ENCODE peak calls at places on chromosomes 11 and 22, in ten cellular contexts. One of them, this sample, is unnamed.

GRCh38 chr22:36764060-36764459 is 11.9 kb downstream of the IFT27 start:
- DNase-seq in Caco-2: no peak
- DNase-seq in CD4-positive, CD25-positive, alpha-beta regulatory T cell: no peak
- DNase-seq in anterior cingulate cortex: no peak
- DNase-seq in GM20000: no peak
- DNase-seq in stimulated activated CD4-positive, alpha-beta T cell treated with anti-CD3 and anti-CD28 coated beads, Interleukin-2, amount 100 ng/mL, for 48 hours: no peak
- DNase-seq in activated naive CD4-positive, alpha-beta T cell: no peak
- DNase-seq in fibroblast of the conjunctiva: no peak
- DNase-seq in GM13976: no peak
- DNase-seq in progenitor cell of endocrine pancreas: no peak
- DNase-seq in this sample: no peak

GRCh38 chr22:41929158-41929896 is 2.7 kb upstream of the TNFRSF13C start:
- DNase-seq in CD4-positive, CD25-positive, alpha-beta regulatory T cell: no peak
- DNase-seq in progenitor cell of endocrine pancreas: no peak
- DNase-seq in GM13976: no peak
- DNase-seq in fibroblast of the conjunctiva: no peak
- DNase-seq in Caco-2: no peak
- DNase-seq in anterior cingulate cortex: no peak
- DNase-seq in GM20000: no peak
- DNase-seq in activated naive CD4-positive, alpha-beta T cell: no peak
- DNase-seq in stimulated activated CD4-positive, alpha-beta T cell treated with anti-CD3 and anti-CD28 coated beads, Interleukin-2, amount 100 ng/mL, for 48 hours: no peak
- DNase-seq in this sample: no peak

GRCh38 chr11:34302046-34302921 is 55.5 kb downstream of the ABTB2 start:
- DNase-seq in GM13976: peak; percentile 41
- DNase-seq in GM20000: peak; percentile 41
- DNase-seq in fibroblast of the conjunctiva: no peak
- DNase-seq in anterior cingulate cortex: no peak
- DNase-seq in CD4-positive, CD25-positive, alpha-beta regulatory T cell: no peak
- DNase-seq in activated naive CD4-positive, alpha-beta T cell: no peak
- DNase-seq in Caco-2: no peak
- DNase-seq in stimulated activated CD4-positive, alpha-beta T cell treated with anti-CD3 and anti-CD28 coated beads, Interleukin-2, amount 100 ng/mL, for 48 hours: no peak
- DNase-seq in progenitor cell of endocrine pancreas: no peak
- DNase-seq in this sample: no peak

GRCh38 chr11:123517559-123518364 is 87.7 kb downstream of the GRAMD1B start:
- DNase-seq in stimulated activated CD4-positive, alpha-beta T cell treated with anti-CD3 and anti-CD28 coated beads, Interleukin-2, amount 100 ng/mL, for 48 hours: no peak
- DNase-seq in activated naive CD4-positive, alpha-beta T cell: no peak
- DNase-seq in Caco-2: peak; percentile 11
- DNase-seq in CD4-positive, CD25-positive, alpha-beta regulatory T cell: no peak
- DNase-seq in fibroblast of the conjunctiva: no peak
- DNase-seq in GM20000: peak; percentile 61
- DNase-seq in progenitor cell of endocrine pancreas: no peak
- DNase-seq in GM13976: peak; percentile 67
- DNase-seq in anterior cingulate cortex: no peak
- DNase-seq in this sample: no peak

GRCh38 chr22:48844096-48844675 is 983.5 kb downstream of the BRD1 start:
- DNase-seq in progenitor cell of endocrine pancreas: no peak
- DNase-seq in activated naive CD4-positive, alpha-beta T cell: no peak
- DNase-seq in stimulated activated CD4-positive, alpha-beta T cell treated with anti-CD3 and anti-CD28 coated beads, Interleukin-2, amount 100 ng/mL, for 48 hours: no peak
- DNase-seq in GM13976: no peak
- DNase-seq in CD4-positive, CD25-positive, alpha-beta regulatory T cell: no peak
- DNase-seq in GM20000: no peak
- DNase-seq in Caco-2: no peak
- DNase-seq in fibroblast of the conjunctiva: no peak
- DNase-seq in anterior cingulate cortex: no peak
- DNase-seq in this sample: no peak

GRCh38 chr11:77196961-77197360 is 68.9 kb downstream of the MYO7A start:
- DNase-seq in Caco-2: peak; percentile 32
- DNase-seq in CD4-positive, CD25-positive, alpha-beta regulatory T cell: no peak
- DNase-seq in activated naive CD4-positive, alpha-beta T cell: no peak
- DNase-seq in GM20000: no peak
- DNase-seq in GM13976: no peak
- DNase-seq in stimulated activated CD4-positive, alpha-beta T cell treated with anti-CD3 and anti-CD28 coated beads, Interleukin-2, amount 100 ng/mL, for 48 hours: no peak
- DNase-seq in progenitor cell of endocrine pancreas: no peak
- DNase-seq in fibroblast of the conjunctiva: no peak
- DNase-seq in anterior cingulate cortex: no peak
- DNase-seq in this sample: no peak

GRCh38 chr11:57567512-57568329 is at the start of gene UBE2L6:
- DNase-seq in GM20000: peak; percentile 85
- DNase-seq in anterior cingulate cortex: peak; percentile 48
- DNase-seq in activated naive CD4-positive, alpha-beta T cell: peak; percentile 23
- DNase-seq in fibroblast of the conjunctiva: no peak
- DNase-seq in GM13976: peak; percentile 88
- DNase-seq in Caco-2: peak; percentile 67
- DNase-seq in stimulated activated CD4-positive, alpha-beta T cell treated with anti-CD3 and anti-CD28 coated beads, Interleukin-2, amount 100 ng/mL, for 48 hours: peak; percentile 58
- DNase-seq in progenitor cell of endocrine pancreas: peak; percentile 82
- DNase-seq in CD4-positive, CD25-positive, alpha-beta regulatory T cell: peak; percentile 69
- DNase-seq in this sample: peak; percentile 46

GRCh38 chr11:96122601-96123044 is 198.7 kb upstream of the MTMR2 start:
- DNase-seq in activated naive CD4-positive, alpha-beta T cell: no peak
- DNase-seq in GM20000: no peak
- DNase-seq in CD4-positive, CD25-positive, alpha-beta regulatory T cell: no peak
- DNase-seq in GM13976: no peak
- DNase-seq in Caco-2: no peak
- DNase-seq in stimulated activated CD4-positive, alpha-beta T cell treated with anti-CD3 and anti-CD28 coated beads, Interleukin-2, amount 100 ng/mL, for 48 hours: no peak
- DNase-seq in anterior cingulate cortex: no peak
- DNase-seq in fibroblast of the conjunctiva: no peak
- DNase-seq in progenitor cell of endocrine pancreas: no peak
- DNase-seq in this sample: no peak

GRCh38 chr22:43006753-43007152 is 8.2 kb downstream of the PACSIN2 start:
- DNase-seq in GM20000: no peak
- DNase-seq in fibroblast of the conjunctiva: no peak
- DNase-seq in stimulated activated CD4-positive, alpha-beta T cell treated with anti-CD3 and anti-CD28 coated beads, Interleukin-2, amount 100 ng/mL, for 48 hours: no peak
- DNase-seq in progenitor cell of endocrine pancreas: no peak
- DNase-seq in CD4-positive, CD25-positive, alpha-beta regulatory T cell: no peak
- DNase-seq in Caco-2: no peak
- DNase-seq in GM13976: no peak
- DNase-seq in activated naive CD4-positive, alpha-beta T cell: no peak
- DNase-seq in anterior cingulate cortex: no peak
- DNase-seq in this sample: no peak

GRCh38 chr11:113681282-113681681 is 24.8 kb downstream of the TMPRSS5 start:
- DNase-seq in progenitor cell of endocrine pancreas: no peak
- DNase-seq in CD4-positive, CD25-positive, alpha-beta regulatory T cell: no peak
- DNase-seq in stimulated activated CD4-positive, alpha-beta T cell treated with anti-CD3 and anti-CD28 coated beads, Interleukin-2, amount 100 ng/mL, for 48 hours: no peak
- DNase-seq in fibroblast of the conjunctiva: no peak
- DNase-seq in anterior cingulate cortex: no peak
- DNase-seq in GM20000: no peak
- DNase-seq in activated naive CD4-positive, alpha-beta T cell: no peak
- DNase-seq in GM13976: no peak
- DNase-seq in Caco-2: no peak
- DNase-seq in this sample: no peak

GRCh38 chr11:66976048-66976467 is 954 bp downstream of the C11orf86 start:
- DNase-seq in fibroblast of the conjunctiva: no peak
- DNase-seq in CD4-positive, CD25-positive, alpha-beta regulatory T cell: no peak
- DNase-seq in GM20000: no peak
- DNase-seq in Caco-2: peak; percentile 70
- DNase-seq in progenitor cell of endocrine pancreas: peak; percentile 62
- DNase-seq in activated naive CD4-positive, alpha-beta T cell: no peak
- DNase-seq in anterior cingulate cortex: no peak
- DNase-seq in GM13976: peak; percentile 63
- DNase-seq in stimulated activated CD4-positive, alpha-beta T cell treated with anti-CD3 and anti-CD28 coated beads, Interleukin-2, amount 100 ng/mL, for 48 hours: peak; percentile 24
- DNase-seq in this sample: peak; percentile 47